ENCODE peak calls at places on chromosome 5, in eight cellular contexts. X, J, M, D, E, S, T and F are unnamed samples.

GRCh38 chr5:139855451-139855850 is 59.8 kb downstream of the PSD2 start:
- DNase-seq in J (no peak), T (no peak), E (no peak), S (no peak), D (peak; percentile 22), X (no peak), M (no peak), F (no peak)

GRCh38 chr5:122896598-122897282 is 51.3 kb downstream of the SNX24 start:
- DNase-seq in M (peak; percentile 87), D (no peak), E (peak; percentile 48), J (no peak), S (peak; percentile 70), X (peak; percentile 4), T (peak; percentile 85), F (no peak)

GRCh38 chr5:45627076-45627656 is 69.0 kb downstream of the HCN1 start:
- DNase-seq in T (no peak), E (no peak), S (no peak), X (no peak), D (no peak), J (no peak), M (no peak), F (no peak)

GRCh38 chr5:171484460-171484899 is 65.0 kb downstream of the FGF18 start:
- DNase-seq in D (no peak), E (peak; percentile 61), S (no peak), M (peak; percentile 40), J (peak; percentile 33), X (peak; percentile 29), T (no peak), F (peak; percentile 71)

GRCh38 chr5:133932441-133933168 is 35.8 kb downstream of the C5orf15 start:
- DNase-seq in E (peak; percentile 93), J (no peak), M (no peak), X (peak; percentile 89), T (no peak), S (no peak), D (no peak), F (no peak)

GRCh38 chr5:38453506-38453905 is 102.9 kb downstream of the LIFR start:
- DNase-seq in D (no peak), M (no peak), E (peak; percentile 90), J (no peak), S (no peak), T (no peak), X (peak; percentile 91), F (no peak)

GRCh38 chr5:12636209-12636608 is 732.0 kb upstream of the CTNND2 start:
- DNase-seq in E (no peak), S (no peak), T (no peak), D (no peak), M (no peak), X (no peak), J (no peak), F (no peak)

GRCh38 chr5:31809037-31809910 is 170.3 kb downstream of the PDZD2 start:
- DNase-seq in M (peak; percentile 73), S (peak; percentile 32), D (no peak), X (peak; percentile 54), J (peak; percentile 88), E (peak; percentile 58), T (peak; percentile 70), F (peak; percentile 81)

GRCh38 chr5:128436825-128437224 is 101.2 kb downstream of the FBN2 start:
- DNase-seq in M (peak; percentile 53), T (peak; percentile 93), D (no peak), E (no peak), X (no peak), J (no peak), S (peak; percentile 24), F (no peak)

GRCh38 chr5:50791813-50792212 is 125.4 kb downstream of the PARP8 start:
- DNase-seq in S (no peak), J (no peak), M (no peak), T (no peak), D (no peak), X (no peak), E (no peak), F (no peak)

GRCh38 chr5:147391781-147392180 is 118.1 kb downstream of the DPYSL3 start:
- DNase-seq in J (peak; percentile 74), M (peak; percentile 78), E (peak; percentile 73), D (no peak), X (peak; percentile 2), T (peak; percentile 84), S (peak; percentile 27), F (no peak)

GRCh38 chr5:76363385-76364261 is 39.5 kb upstream of the IQGAP2 start:
- DNase-seq in S (no peak), X (peak; percentile 50), D (no peak), J (peak; percentile 18), T (no peak), E (peak; percentile 54), M (peak; percentile 17), F (no peak)

GRCh38 chr5:139495644-139496435 is 13.3 kb upstream of the STING1 start:
- DNase-seq in J (no peak), S (no peak), D (no peak), T (peak; percentile 89), X (no peak), E (no peak), M (peak; percentile 50), F (no peak)

GRCh38 chr5:168528521-168529360 is at the start of gene FBLL1:
- DNase-seq in J (peak; percentile 36), M (peak; percentile 43), S (no peak), E (no peak), T (peak; percentile 16), D (no peak), X (no peak), F (peak; percentile 58)

GRCh38 chr5:154110781-154111180 is 72.0 kb downstream of the MFAP3 start:
- DNase-seq in D (no peak), T (peak; percentile 33), M (no peak), J (no peak), X (no peak), E (peak; percentile 36), S (no peak), F (no peak)

GRCh38 chr5:127298036-127298429 is 7.4 kb downstream of the MEGF10 start:
- DNase-seq in T (no peak), E (no peak), D (no peak), M (no peak), J (no peak), S (no peak), X (no peak), F (no peak)

GRCh38 chr5:178285399-178286225 is 53.0 kb upstream of the PHYKPL start:
- DNase-seq in S (no peak), T (no peak), M (no peak), D (peak; percentile 56), E (no peak), X (no peak), J (no peak), F (no peak)

GRCh38 chr5:172444626-172445365 is 9.5 kb downstream of the SH3PXD2B start:
- DNase-seq in D (no peak), X (no peak), J (no peak), M (no peak), S (no peak), E (no peak), T (no peak), F (peak; percentile 65)

GRCh38 chr5:14417792-14418765 is 163.5 kb upstream of the OTULINL start:
- DNase-seq in S (no peak), X (no peak), J (no peak), E (no peak), D (no peak), M (peak; percentile 47), T (peak; percentile 55), F (no peak)

GRCh38 chr5:132754947-132755346 is 7.7 kb downstream of the CCNI2 start:
- DNase-seq in D (no peak), S (peak; percentile 10), T (peak; percentile 51), X (no peak), J (no peak), M (peak; percentile 59), E (peak; percentile 51), F (no peak)

GRCh38 chr5:41408676-41409443 is 101.5 kb downstream of the PLCXD3 start:
- DNase-seq in M (peak; percentile 49), X (no peak), E (no peak), S (no peak), D (peak; percentile 71), T (peak; percentile 74), J (no peak), F (peak; percentile 22)

GRCh38 chr5:69367697-69368279 is 1.5 kb downstream of the AK6 start:
- DNase-seq in S (no peak), D (no peak), M (no peak), T (no peak), X (no peak), E (no peak), J (no peak), F (no peak)
- H3K4me3 ChIP-seq in S (peak overlapping the region; percentile 95), D (peak overlapping the region; percentile 97), M (peak overlapping the region; percentile 57), T (no peak overlapping the region), X (peak overlapping the region; percentile 84), E (peak overlapping the region; percentile 76), J (peak overlapping the region; percentile 92), F (no peak overlapping the region)

GRCh38 chr5:56481998-56482698 is 249.0 kb upstream of the ANKRD55 start:
- DNase-seq in T (no peak), M (peak; percentile 15), X (peak; percentile 43), S (no peak), E (peak; percentile 77), J (no peak), D (no peak), F (no peak)
- H3K4me3 ChIP-seq in T (no peak overlapping the region), M (no peak overlapping the region), X (peak overlapping the region; percentile 65), S (no peak overlapping the region), E (peak overlapping the region; percentile 80), J (peak overlapping the region; percentile 75), D (peak overlapping the region; percentile 77), F (peak overlapping the region; percentile 96)

GRCh38 chr5:474826-475661 is 32.1 kb downstream of the EXOC3 start:
- DNase-seq in S (no peak), M (no peak), T (peak; percentile 9), D (peak; percentile 76), J (no peak), E (peak; percentile 43), X (no peak), F (peak; percentile 24)
- H3K4me3 ChIP-seq in S (peak overlapping the region; percentile 51), M (peak overlapping the region; percentile 22), T (peak overlapping the region; percentile 27), D (no peak overlapping the region), J (no peak overlapping the region), E (no peak overlapping the region), X (no peak overlapping the region), F (no peak overlapping the region)

GRCh38 chr5:176629317-176629852 is 949 bp downstream of the SNCB start:
- DNase-seq in J (no peak), T (no peak), D (peak; percentile 67), X (no peak), M (no peak), S (no peak), E (no peak), F (no peak)
- H3K4me3 ChIP-seq in J (peak overlapping the region; percentile 52), T (no peak overlapping the region), D (no peak overlapping the region), X (peak overlapping the region; percentile 72), M (no peak overlapping the region), S (no peak overlapping the region), E (no peak overlapping the region), F (no peak overlapping the region)

DNA sequence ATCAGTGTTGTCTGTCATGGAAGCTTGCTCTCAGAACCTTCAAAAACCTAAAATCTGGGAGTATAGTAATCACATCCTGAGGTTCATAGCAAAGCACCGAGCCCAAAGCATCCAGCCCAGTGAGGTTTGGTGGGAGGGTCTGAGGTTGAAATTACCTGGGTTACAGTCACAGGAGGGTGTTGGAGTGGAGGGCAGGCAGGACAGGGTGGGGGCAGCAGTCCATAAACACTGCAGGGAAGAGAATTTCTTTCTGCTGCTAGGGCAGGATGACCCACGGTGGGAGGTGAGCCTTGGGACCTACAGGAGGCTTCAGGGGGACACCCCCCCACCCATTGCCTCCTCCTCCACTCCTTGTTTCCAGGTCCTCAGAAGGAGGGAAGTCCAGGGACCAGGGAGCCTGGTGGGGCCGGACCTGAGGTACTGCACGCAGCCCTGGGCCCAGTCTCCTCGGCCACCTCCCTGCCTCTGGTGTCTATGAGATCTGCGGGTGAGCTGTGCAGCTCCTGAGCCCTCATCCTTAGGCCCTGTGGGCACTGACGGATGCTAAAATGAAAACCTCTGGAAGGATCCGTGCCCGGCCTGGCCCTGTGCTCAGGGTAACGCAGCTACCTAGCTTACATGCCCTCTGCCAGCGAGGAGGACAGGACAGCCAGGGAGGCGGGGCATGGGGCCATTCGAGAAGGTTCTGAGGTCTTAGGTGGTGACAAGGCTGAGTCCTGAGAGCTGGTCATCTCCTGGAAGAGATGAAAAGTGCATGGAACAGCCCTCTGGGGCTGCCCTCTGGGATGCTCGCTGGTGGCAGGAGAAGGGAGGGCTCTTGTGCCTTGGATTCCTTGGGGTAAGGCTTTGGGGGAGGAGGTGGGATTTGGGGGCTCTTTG is 1.8 kb upstream of the ADCY2 start:
- DNase-seq in E (no peak), S (no peak), X (no peak), J (no peak), M (no peak), T (no peak), D (no peak), F (peak; percentile 10)
- H3K4me3 ChIP-seq in E (no peak overlapping the region), S (no peak overlapping the region), X (no peak overlapping the region), J (peak overlapping the region; percentile 62), M (no peak overlapping the region), T (no peak overlapping the region), D (no peak overlapping the region), F (no peak overlapping the region)